ENCODE peak calls at places on chromosomes 2 and 18, in six cellular contexts. I is Caco-2, S is SJSA1, G is tibial artery, L is adrenal gland, F is astrocyte. H is an unnamed sample. For H3K9me3, the result is how much of the 10 kb centered on the place peaks cover.

GRCh38 chr18:62999392-62999791 is 284.1 kb downstream of the PHLPP1 start:
- DNase-seq in I (no peak), S (no peak), G (peak), L (peak), F (peak), H (no peak)

GRCh38 chr2:55887906-55888625 is 35.5 kb downstream of the EFEMP1 start:
- DNase-seq in I (no peak), S (no peak), G (no peak), L (no peak), F (peak), H (no peak)

GRCh38 chr18:59353079-59353680 is 5.9 kb downstream of the LMAN1 start:
- DNase-seq in I (no peak), S (no peak), G (no peak), L (no peak), F (no peak), H (no peak)

GRCh38 chr2:38533180-38533579 is 69.5 kb downstream of the HNRNPLL start:
- DNase-seq in I (no peak), S (no peak), G (no peak), L (no peak), F (no peak), H (no peak)

GRCh38 chr2:96359310-96359709 is 23.7 kb downstream of the NCAPH start:
- DNase-seq in I (no peak), S (no peak), G (no peak), L (no peak), F (no peak), H (no peak)

GRCh38 chr2:235492850-235493344 is 946 bp upstream of the AGAP1 start:
- DNase-seq in I (no peak), S (no peak), G (no peak), L (no peak), F (no peak), H (no peak)

GRCh38 chr2:30257266-30258214 is 26.2 kb downstream of the LBH start:
- DNase-seq in I (no peak), S (no peak), G (no peak), L (no peak), F (no peak), H (no peak)

GRCh38 chr18:10515456-10515855 is 10.4 kb upstream of the NAPG start:
- DNase-seq in I (no peak), S (no peak), G (no peak), L (no peak), F (no peak), H (no peak)

GRCh38 chr2:197189770-197190434 is 120.7 kb downstream of the ANKRD44 start:
- DNase-seq in I (no peak), S (no peak), G (no peak), L (no peak), F (no peak), H (no peak)

GRCh38 chr2:138415891-138416494 is 85.6 kb upstream of the SPOPL start:
- DNase-seq in I (no peak), S (no peak), G (no peak), L (no peak), F (peak), H (no peak)

GRCh38 chr2:203662963-203663362 is 43.5 kb upstream of the CD28 start:
- DNase-seq in I (no peak), S (no peak), G (no peak), L (no peak), F (no peak), H (no peak)

GRCh38 chr18:12750076-12750707 is 47.4 kb downstream of the PSMG2 start:
- DNase-seq in I (no peak), S (no peak), G (no peak), L (peak), F (peak), H (no peak)

GRCh38 chr2:239184968-239185903 is 215.6 kb downstream of the HDAC4 start:
- DNase-seq in I (no peak), S (peak), G (no peak), L (peak), F (no peak), H (no peak)

GRCh38 chr2:54570925-54571694 is 115.0 kb downstream of the SPTBN1 start:
- DNase-seq in I (peak), S (peak), G (no peak), L (peak), F (peak), H (peak)

GRCh38 chr2:12604248-12604801 is 112.4 kb upstream of the TRIB2 start:
- DNase-seq in I (no peak), S (no peak), G (no peak), L (no peak), F (no peak), H (no peak)

GRCh38 chr18:7452331-7452730 is 114.8 kb upstream of the PTPRM start:
- DNase-seq in I (no peak), S (no peak), G (no peak), L (peak), F (no peak), H (no peak)

GRCh38 chr18:36829362-36830140 is 624 bp downstream of the KIAA1328 start:
- DNase-seq in I (no peak), S (no peak), G (no peak), L (no peak), F (peak), H (no peak)

GRCh38 chr2:241202681-241203080 is 14.2 kb downstream of the ANO7 start:
- DNase-seq in I (no peak), S (no peak), G (no peak), L (no peak), F (no peak), H (no peak)

GRCh38 chr2:145813481-145813880 is 1293.6 kb upstream of the ZEB2 start:
- DNase-seq in I (no peak), S (no peak), G (no peak), L (no peak), F (peak), H (no peak)

GRCh38 chr2:164843346-164843841 is 1.8 kb upstream of the COBLL1 start:
- DNase-seq in I (no peak), S (no peak), G (no peak), L (no peak), F (no peak), H (no peak)

GRCh38 chr2:147320148-147320547 is 524.7 kb upstream of the ACVR2A start:
- DNase-seq in I (no peak), S (no peak), G (no peak), L (no peak), F (no peak), H (no peak)
- H3K9me3 ChIP-seq in I (under half), S (under half), G (under half), L (under half), F (under half), H (under half)

GRCh38 chr2:80545420-80546192 is 241.1 kb upstream of the LRRTM1 start:
- DNase-seq in I (peak), S (no peak), G (no peak), L (no peak), F (no peak), H (no peak)
- H3K9me3 ChIP-seq in I (under half), S (under half), G (under half), L (under half), F (under half), H (under half)

DNA sequence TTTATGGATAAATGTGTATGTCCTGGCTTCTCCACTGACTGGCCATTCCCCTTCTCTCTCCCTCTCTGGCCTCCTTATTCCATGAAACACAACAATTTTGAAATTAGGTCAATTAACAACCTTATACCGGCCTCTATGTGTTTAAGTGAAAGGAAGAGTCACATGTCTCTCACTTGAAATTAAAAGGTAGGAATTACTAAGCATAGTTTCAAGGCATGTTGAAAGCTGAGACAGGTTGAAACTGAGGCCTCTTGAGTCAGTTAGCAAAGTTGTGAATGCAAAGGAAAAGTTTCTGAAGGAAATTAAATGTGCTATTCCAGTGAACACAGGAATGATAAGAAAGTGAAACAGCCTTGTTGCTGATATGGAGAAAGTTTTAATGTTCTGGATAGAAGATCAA is 69.7 kb downstream of the ADAM23 start:
- DNase-seq in I (no peak), S (no peak), G (no peak), L (no peak), F (no peak), H (no peak)
- H3K9me3 ChIP-seq in I (under half), S (under half), G (under half), L (under half), F (under half), H (under half)

DNA sequence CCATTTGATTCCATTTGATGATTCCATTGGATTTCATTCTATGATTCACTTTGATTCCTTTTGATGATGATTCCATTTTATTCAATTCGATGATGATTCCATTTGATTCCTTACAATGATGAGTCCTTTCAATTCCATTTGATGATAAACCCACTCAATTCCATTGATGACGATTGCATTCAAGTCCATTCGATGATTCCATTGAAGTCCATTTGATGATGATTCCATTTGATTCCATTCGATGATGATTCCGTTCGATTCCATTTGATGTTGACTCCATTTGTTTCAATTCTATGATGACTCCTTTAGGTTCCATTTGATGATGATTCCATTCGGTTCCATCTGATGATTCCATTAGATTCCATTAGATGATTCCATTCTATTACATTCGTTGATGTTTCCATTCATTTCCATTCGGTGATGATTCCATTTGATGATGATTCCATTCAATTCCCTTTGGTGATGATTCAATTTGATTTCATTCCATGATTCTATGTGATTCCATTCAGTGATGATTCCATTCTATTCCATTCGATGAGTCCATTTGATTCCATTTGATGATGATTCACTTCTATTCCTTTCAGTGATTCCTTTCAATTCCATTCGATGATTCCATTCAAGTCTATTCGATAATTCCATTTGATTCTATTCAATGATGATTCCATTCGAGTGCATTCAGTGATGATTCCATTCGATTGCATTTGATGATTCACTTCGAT is 1106.0 kb downstream of the RPIA start:
- DNase-seq in I (no peak), S (no peak), G (no peak), L (no peak), F (no peak), H (no peak)
- H3K9me3 ChIP-seq in I (under half), S (under half), G (under half), L (under half), F (half or more), H (under half)

DNA sequence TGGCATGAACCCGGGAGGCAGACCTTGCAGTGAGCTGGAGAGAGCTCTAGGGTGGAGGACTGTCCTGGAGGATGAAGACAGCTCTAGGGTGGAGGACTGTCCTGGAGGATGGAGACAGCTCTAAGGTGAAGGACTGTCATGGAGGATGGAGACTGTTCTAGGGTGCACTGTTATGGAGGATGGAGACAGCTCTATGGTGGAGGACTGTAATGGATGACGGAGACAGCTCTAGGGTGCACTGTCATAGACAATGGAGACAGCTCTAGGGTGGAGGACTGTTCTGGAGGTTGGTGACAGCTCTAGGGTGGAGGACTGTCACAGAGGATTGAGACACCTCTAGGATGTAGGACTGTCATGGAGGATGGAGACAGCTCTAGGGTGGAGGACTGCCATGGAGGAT is 21.1 kb upstream of the KCNG2 start:
- DNase-seq in I (no peak), S (no peak), G (no peak), L (no peak), F (no peak), H (no peak)
- H3K9me3 ChIP-seq in I (under half), S (under half), G (under half), L (under half), F (under half), H (under half)